ENCODE peak calls at places on chromosomes 12 and 14, in ten cellular contexts. Y is dorsolateral prefrontal cortex, W is esophagus squamous epithelium, T is K562, L is AG04450, B is Karpas-422, P is right atrium auricular region, M is right lobe of liver, N is tibial nerve, D is neuronal stem cell. X is an unnamed sample.

GRCh38 chr12:88351121-88351520 is 209.0 kb downstream of the TMTC3 start:
- DNase-seq in N (no peak), P (no peak), L (no peak), M (no peak), T (no peak), W (no peak), B (no peak), Y (no peak), D (no peak), X (no peak)

GRCh38 chr12:57086951-57087688 is 1.8 kb upstream of the NAB2 start:
- DNase-seq in B (peak; percentile 93), P (peak; percentile 94), N (peak; percentile 90), L (peak; percentile 88), D (peak; percentile 78), T (peak; percentile 90), M (peak; percentile 85), W (peak; percentile 61), Y (peak; percentile 61), X (peak; percentile 98)

GRCh38 chr14:75428230-75429104 is 645 bp downstream of the JDP2 start:
- DNase-seq in P (no peak), Y (no peak), L (no peak), D (no peak), M (peak; percentile 68), N (no peak), B (no peak), T (peak; percentile 74), W (no peak), X (peak; percentile 87)

GRCh38 chr12:88471641-88472040 is 108.6 kb downstream of the KITLG start:
- DNase-seq in P (no peak), W (no peak), B (no peak), L (no peak), T (no peak), N (no peak), D (peak; percentile 63), M (no peak), Y (no peak), X (peak; percentile 39)

GRCh38 chr12:132498931-132499330 is 9.0 kb downstream of the FBRSL1 start:
- DNase-seq in L (no peak), T (no peak), Y (no peak), N (no peak), D (no peak), B (no peak), P (no peak), M (no peak), W (no peak), X (no peak)

GRCh38 chr12:45050751-45051489 is at the start of gene DBX2:
- DNase-seq in M (no peak), D (peak; percentile 40), Y (no peak), W (no peak), N (no peak), T (no peak), L (no peak), B (no peak), P (no peak), X (peak; percentile 81)

GRCh38 chr14:81565441-81566290 is 32.0 kb upstream of the SEL1L start:
- DNase-seq in D (peak; percentile 37), T (peak; percentile 13), L (no peak), B (peak; percentile 77), P (no peak), N (no peak), M (peak; percentile 47), W (no peak), Y (no peak), X (no peak)

GRCh38 chr12:22318122-22318737 is 16.3 kb downstream of the ST8SIA1 start:
- DNase-seq in T (no peak), Y (no peak), P (no peak), B (no peak), D (no peak), W (no peak), N (no peak), L (no peak), M (no peak), X (no peak)

GRCh38 chr12:5139751-5140150 is 96.1 kb downstream of the KCNA5 start:
- DNase-seq in L (no peak), Y (no peak), M (no peak), T (no peak), P (no peak), B (no peak), D (no peak), N (no peak), W (no peak), X (no peak)

GRCh38 chr12:52044284-52044983 is 6.8 kb upstream of the NR4A1 start:
- DNase-seq in P (peak; percentile 94), L (no peak), N (peak; percentile 75), M (peak; percentile 88), B (no peak), D (no peak), W (no peak), Y (peak; percentile 81), T (no peak), X (peak; percentile 97)

GRCh38 chr12:45125997-45126396 is 75.1 kb upstream of the DBX2 start:
- DNase-seq in Y (no peak), B (no peak), L (no peak), T (no peak), P (no peak), D (no peak), M (no peak), N (no peak), W (no peak), X (no peak)

GRCh38 chr12:846376-846775 is 94.0 kb downstream of the WNK1 start:
- DNase-seq in N (no peak), Y (no peak), P (no peak), W (no peak), M (no peak), B (no peak), T (no peak), L (no peak), D (no peak), X (no peak)

DNA sequence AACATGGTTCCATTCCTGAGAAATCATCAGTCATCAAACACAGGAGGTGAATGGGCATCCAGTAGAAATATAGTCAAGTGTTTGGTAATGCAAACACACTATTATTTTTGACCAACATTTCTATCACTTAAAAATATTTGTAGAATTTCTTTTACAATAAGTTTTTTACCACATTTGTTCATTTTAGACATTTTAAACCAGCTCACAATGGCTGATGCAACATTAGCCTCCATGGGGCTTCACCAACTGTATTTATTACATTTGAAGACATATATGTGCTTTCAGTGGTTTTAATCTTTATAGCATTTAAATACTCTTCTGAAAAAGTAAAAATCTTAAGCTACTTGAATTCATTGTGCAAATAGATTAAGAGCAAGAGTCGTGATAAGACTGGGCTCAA is 1201.4 kb upstream of the TMEM132C start:
- DNase-seq in L (no peak), B (no peak), W (no peak), D (no peak), N (no peak), Y (no peak), P (no peak), T (no peak), M (no peak), X (no peak)
- H3K4me3 ChIP-seq in L (no peak overlapping the region), B (no peak overlapping the region), W (no peak overlapping the region), D (no peak overlapping the region), N (no peak overlapping the region), Y (no peak overlapping the region), P (no peak overlapping the region), T (no peak overlapping the region), M (no peak overlapping the region), X (no peak overlapping the region)

GRCh38 chr14:23444314-23444713 is 8.9 kb upstream of the MYH7 start:
- DNase-seq in D (no peak), N (no peak), B (no peak), Y (no peak), L (no peak), P (no peak), M (no peak), W (no peak), T (no peak), X (no peak)
- H3K4me3 ChIP-seq in D (no peak overlapping the region), N (no peak overlapping the region), B (no peak overlapping the region), Y (no peak overlapping the region), L (no peak overlapping the region), P (peak overlapping the region; percentile 21), M (no peak overlapping the region), W (no peak overlapping the region), T (no peak overlapping the region), X (no peak overlapping the region)

GRCh38 chr14:20799444-20799843 is 3.2 kb downstream of the RNASE1 start:
- DNase-seq in L (no peak), D (no peak), P (no peak), B (no peak), Y (no peak), W (no peak), T (no peak), M (no peak), N (no peak), X (no peak)
- H3K4me3 ChIP-seq in L (no peak overlapping the region), D (no peak overlapping the region), P (peak overlapping the region; percentile 24), B (no peak overlapping the region), Y (peak overlapping the region; percentile 55), W (peak overlapping the region; percentile 58), T (peak overlapping the region; percentile 24), M (no peak overlapping the region), N (no peak overlapping the region), X (peak overlapping the region; percentile 48)

GRCh38 chr12:122201381-122201780 is 2.1 kb upstream of the B3GNT4 start:
- DNase-seq in B (no peak), N (no peak), T (no peak), P (no peak), D (no peak), L (no peak), Y (no peak), W (no peak), M (no peak), X (no peak)

GRCh38 chr12:122197612-122197966 is 5.9 kb upstream of the B3GNT4 start:
- DNase-seq in P (no peak), D (no peak), L (no peak), M (no peak), W (no peak), T (no peak), Y (no peak), B (no peak), N (no peak), X (no peak)

GRCh38 chr12:122202017-122202416 is 1.5 kb upstream of the B3GNT4 start:
- DNase-seq in P (no peak), M (no peak), Y (no peak), L (no peak), W (no peak), B (no peak), D (no peak), T (no peak), N (no peak), X (no peak)

GRCh38 chr12:122200541-122201175 is 2.9 kb upstream of the B3GNT4 start:
- DNase-seq in T (no peak), D (no peak), N (no peak), L (no peak), W (no peak), M (no peak), P (no peak), Y (peak; percentile 29), B (no peak), X (no peak)

DNA sequence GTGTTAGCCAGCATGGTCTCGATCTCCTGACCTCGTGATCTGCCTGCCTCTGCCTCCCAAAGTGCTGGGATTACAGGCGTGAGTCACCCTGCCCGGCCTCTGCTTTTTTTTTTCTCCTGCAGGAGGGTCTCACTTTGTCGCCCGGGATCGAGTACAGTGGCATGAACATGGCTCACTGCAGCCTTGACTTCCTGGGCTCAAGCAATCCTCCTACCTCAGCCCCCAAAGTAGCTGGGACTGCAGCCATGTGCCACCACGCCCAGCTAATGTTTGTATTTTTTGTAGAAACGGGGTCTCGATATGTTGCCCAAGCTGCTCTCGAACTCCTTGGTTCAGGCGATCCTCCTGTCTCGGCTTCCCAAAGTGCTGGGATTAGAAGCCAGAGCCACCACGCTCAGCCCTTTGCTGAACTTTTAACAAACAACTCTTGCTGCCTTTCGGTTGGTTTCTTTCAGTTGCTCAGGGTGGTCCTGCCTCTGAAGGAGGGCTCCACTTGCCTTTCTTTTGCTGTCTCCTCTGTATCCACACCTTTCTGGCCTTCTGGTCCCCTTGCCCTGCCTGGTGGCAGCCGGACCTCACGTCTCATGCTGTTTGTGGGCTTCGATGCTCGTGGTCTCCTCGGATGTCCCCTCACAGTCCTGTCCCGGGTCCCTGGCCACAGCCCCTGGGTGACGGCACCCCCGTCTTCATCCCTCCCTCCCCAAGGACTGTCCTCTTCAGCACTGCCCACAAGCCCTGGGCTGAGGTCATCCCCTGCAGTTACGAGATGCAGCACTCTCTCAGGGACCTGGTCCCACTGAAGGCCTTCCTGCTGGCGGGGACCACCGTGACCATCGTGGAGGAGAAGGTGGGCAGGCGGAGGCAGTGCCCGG is 3.8 kb upstream of the B3GNT4 start:
- DNase-seq in T (no peak), D (no peak), N (no peak), B (no peak), W (no peak), M (no peak), Y (peak; percentile 21), P (no peak), L (no peak), X (no peak)
- H3K4me3 ChIP-seq in T (no peak overlapping the region), D (no peak overlapping the region), N (no peak overlapping the region), B (no peak overlapping the region), W (no peak overlapping the region), M (no peak overlapping the region), Y (no peak overlapping the region), P (no peak overlapping the region), L (no peak overlapping the region), X (no peak overlapping the region)

X was measured in right cardiac atrium.